ENCODE peak calls at places on chromosomes 11 and 22, in five cellular contexts. One of them, this sample, is unnamed.

GRCh38 chr11:119175493-119176077 is 7.1 kb downstream of the NLRX1 start:
- DNase-seq in stimulated activated CD4-positive, alpha-beta T cell treated with anti-CD3 and anti-CD28 coated beads, TNF-alpha, amount 100 ng/mL, for 48 hours: no peak
- DNase-seq in CD4-positive, alpha-beta T cell: no peak
- DNase-seq in GM03348: no peak
- DNase-seq in NCI-H748 treated with DMSO at 0.1 percent for 48 hours: no peak
- DNase-seq in this sample: no peak

GRCh38 chr22:27531782-27532530 is 269.6 kb downstream of the MN1 start:
- DNase-seq in NCI-H748 treated with DMSO at 0.1 percent for 48 hours: no peak
- DNase-seq in GM03348: peak; percentile 73
- DNase-seq in CD4-positive, alpha-beta T cell: no peak
- DNase-seq in stimulated activated CD4-positive, alpha-beta T cell treated with anti-CD3 and anti-CD28 coated beads, TNF-alpha, amount 100 ng/mL, for 48 hours: no peak
- DNase-seq in this sample: no peak

GRCh38 chr11:113176971-113177370 is 137.4 kb upstream of the TTC12 start:
- DNase-seq in GM03348: peak; percentile 43
- DNase-seq in CD4-positive, alpha-beta T cell: no peak
- DNase-seq in NCI-H748 treated with DMSO at 0.1 percent for 48 hours: no peak
- DNase-seq in stimulated activated CD4-positive, alpha-beta T cell treated with anti-CD3 and anti-CD28 coated beads, TNF-alpha, amount 100 ng/mL, for 48 hours: no peak
- DNase-seq in this sample: no peak

GRCh38 chr11:36469881-36470802 is 39.9 kb downstream of the TRAF6 start:
- DNase-seq in CD4-positive, alpha-beta T cell: no peak
- DNase-seq in GM03348: peak; percentile 30
- DNase-seq in NCI-H748 treated with DMSO at 0.1 percent for 48 hours: no peak
- DNase-seq in stimulated activated CD4-positive, alpha-beta T cell treated with anti-CD3 and anti-CD28 coated beads, TNF-alpha, amount 100 ng/mL, for 48 hours: no peak
- DNase-seq in this sample: no peak

GRCh38 chr11:34250732-34251639 is 106.8 kb downstream of the ABTB2 start:
- DNase-seq in NCI-H748 treated with DMSO at 0.1 percent for 48 hours: no peak
- DNase-seq in stimulated activated CD4-positive, alpha-beta T cell treated with anti-CD3 and anti-CD28 coated beads, TNF-alpha, amount 100 ng/mL, for 48 hours: peak; percentile 24
- DNase-seq in GM03348: peak; percentile 71
- DNase-seq in CD4-positive, alpha-beta T cell: peak; percentile 61
- DNase-seq in this sample: peak; percentile 51

GRCh38 chr11:60934790-60935605 is 10.7 kb downstream of the TMEM132A start:
- DNase-seq in stimulated activated CD4-positive, alpha-beta T cell treated with anti-CD3 and anti-CD28 coated beads, TNF-alpha, amount 100 ng/mL, for 48 hours: no peak
- DNase-seq in NCI-H748 treated with DMSO at 0.1 percent for 48 hours: no peak
- DNase-seq in GM03348: no peak
- DNase-seq in CD4-positive, alpha-beta T cell: no peak
- DNase-seq in this sample: no peak

GRCh38 chr11:130653838-130654601 is 205.6 kb downstream of the ADAMTS15 start:
- DNase-seq in GM03348: peak; percentile 80
- DNase-seq in stimulated activated CD4-positive, alpha-beta T cell treated with anti-CD3 and anti-CD28 coated beads, TNF-alpha, amount 100 ng/mL, for 48 hours: no peak
- DNase-seq in CD4-positive, alpha-beta T cell: no peak
- DNase-seq in NCI-H748 treated with DMSO at 0.1 percent for 48 hours: no peak
- DNase-seq in this sample: no peak

GRCh38 chr11:73510877-73511276 is 87.0 kb downstream of the FAM168A start:
- DNase-seq in CD4-positive, alpha-beta T cell: no peak
- DNase-seq in stimulated activated CD4-positive, alpha-beta T cell treated with anti-CD3 and anti-CD28 coated beads, TNF-alpha, amount 100 ng/mL, for 48 hours: no peak
- DNase-seq in GM03348: no peak
- DNase-seq in NCI-H748 treated with DMSO at 0.1 percent for 48 hours: no peak
- DNase-seq in this sample: no peak

GRCh38 chr11:124170801-124171586 is 12.2 kb upstream of the OR10D3 start:
- DNase-seq in CD4-positive, alpha-beta T cell: no peak
- DNase-seq in NCI-H748 treated with DMSO at 0.1 percent for 48 hours: no peak
- DNase-seq in stimulated activated CD4-positive, alpha-beta T cell treated with anti-CD3 and anti-CD28 coated beads, TNF-alpha, amount 100 ng/mL, for 48 hours: no peak
- DNase-seq in GM03348: no peak
- DNase-seq in this sample: no peak

GRCh38 chr11:88448131-88448530 is 110.6 kb upstream of the CTSC start:
- DNase-seq in NCI-H748 treated with DMSO at 0.1 percent for 48 hours: no peak
- DNase-seq in GM03348: no peak
- DNase-seq in CD4-positive, alpha-beta T cell: no peak
- DNase-seq in stimulated activated CD4-positive, alpha-beta T cell treated with anti-CD3 and anti-CD28 coated beads, TNF-alpha, amount 100 ng/mL, for 48 hours: no peak
- DNase-seq in this sample: no peak

GRCh38 chr11:57405271-57405890 is 14.9 kb upstream of the PRG2 start:
- DNase-seq in GM03348: peak; percentile 13
- DNase-seq in stimulated activated CD4-positive, alpha-beta T cell treated with anti-CD3 and anti-CD28 coated beads, TNF-alpha, amount 100 ng/mL, for 48 hours: no peak
- DNase-seq in CD4-positive, alpha-beta T cell: no peak
- DNase-seq in NCI-H748 treated with DMSO at 0.1 percent for 48 hours: no peak
- DNase-seq in this sample: peak; percentile 24

GRCh38 chr22:30314918-30315317 is 11.8 kb downstream of the TBC1D10A start:
- DNase-seq in GM03348: no peak
- DNase-seq in NCI-H748 treated with DMSO at 0.1 percent for 48 hours: no peak
- DNase-seq in stimulated activated CD4-positive, alpha-beta T cell treated with anti-CD3 and anti-CD28 coated beads, TNF-alpha, amount 100 ng/mL, for 48 hours: no peak
- DNase-seq in CD4-positive, alpha-beta T cell: no peak
- DNase-seq in this sample: no peak

GRCh38 chr11:64834031-64834722 is 10.3 kb downstream of the CDC42BPG start:
- DNase-seq in CD4-positive, alpha-beta T cell: no peak
- DNase-seq in GM03348: no peak
- DNase-seq in NCI-H748 treated with DMSO at 0.1 percent for 48 hours: no peak
- DNase-seq in stimulated activated CD4-positive, alpha-beta T cell treated with anti-CD3 and anti-CD28 coated beads, TNF-alpha, amount 100 ng/mL, for 48 hours: no peak
- DNase-seq in this sample: no peak

GRCh38 chr22:45082795-45083194 is 73.0 kb upstream of the PHF21B start:
- DNase-seq in CD4-positive, alpha-beta T cell: no peak
- DNase-seq in NCI-H748 treated with DMSO at 0.1 percent for 48 hours: no peak
- DNase-seq in stimulated activated CD4-positive, alpha-beta T cell treated with anti-CD3 and anti-CD28 coated beads, TNF-alpha, amount 100 ng/mL, for 48 hours: no peak
- DNase-seq in GM03348: no peak
- DNase-seq in this sample: peak; percentile 37

GRCh38 chr11:66459138-66459778 is 7.4 kb upstream of the PELI3 start:
- DNase-seq in NCI-H748 treated with DMSO at 0.1 percent for 48 hours: no peak
- DNase-seq in CD4-positive, alpha-beta T cell: no peak
- DNase-seq in stimulated activated CD4-positive, alpha-beta T cell treated with anti-CD3 and anti-CD28 coated beads, TNF-alpha, amount 100 ng/mL, for 48 hours: no peak
- DNase-seq in GM03348: no peak
- DNase-seq in this sample: no peak

GRCh38 chr22:49541451-49542230 is 286.0 kb downstream of the BRD1 start:
- DNase-seq in GM03348: no peak
- DNase-seq in stimulated activated CD4-positive, alpha-beta T cell treated with anti-CD3 and anti-CD28 coated beads, TNF-alpha, amount 100 ng/mL, for 48 hours: no peak
- DNase-seq in CD4-positive, alpha-beta T cell: no peak
- DNase-seq in NCI-H748 treated with DMSO at 0.1 percent for 48 hours: no peak
- DNase-seq in this sample: no peak

GRCh38 chr11:35354644-35355043 is 64.7 kb downstream of the SLC1A2 start:
- DNase-seq in stimulated activated CD4-positive, alpha-beta T cell treated with anti-CD3 and anti-CD28 coated beads, TNF-alpha, amount 100 ng/mL, for 48 hours: no peak
- DNase-seq in GM03348: peak; percentile 53
- DNase-seq in NCI-H748 treated with DMSO at 0.1 percent for 48 hours: no peak
- DNase-seq in CD4-positive, alpha-beta T cell: no peak
- DNase-seq in this sample: no peak

GRCh38 chr11:11230802-11231562 is 122.1 kb downstream of the CSNK2A3 start:
- DNase-seq in GM03348: no peak
- DNase-seq in stimulated activated CD4-positive, alpha-beta T cell treated with anti-CD3 and anti-CD28 coated beads, TNF-alpha, amount 100 ng/mL, for 48 hours: no peak
- DNase-seq in NCI-H748 treated with DMSO at 0.1 percent for 48 hours: no peak
- DNase-seq in CD4-positive, alpha-beta T cell: no peak
- DNase-seq in this sample: no peak

GRCh38 chr11:23679981-23680380 is 816.9 kb upstream of the LUZP2 start:
- DNase-seq in stimulated activated CD4-positive, alpha-beta T cell treated with anti-CD3 and anti-CD28 coated beads, TNF-alpha, amount 100 ng/mL, for 48 hours: no peak
- DNase-seq in NCI-H748 treated with DMSO at 0.1 percent for 48 hours: no peak
- DNase-seq in GM03348: no peak
- DNase-seq in CD4-positive, alpha-beta T cell: no peak
- DNase-seq in this sample: no peak

GRCh38 chr11:118643995-118644345 is 35.5 kb downstream of the TREH start:
- DNase-seq in GM03348: no peak
- DNase-seq in NCI-H748 treated with DMSO at 0.1 percent for 48 hours: no peak
- DNase-seq in stimulated activated CD4-positive, alpha-beta T cell treated with anti-CD3 and anti-CD28 coated beads, TNF-alpha, amount 100 ng/mL, for 48 hours: no peak
- DNase-seq in CD4-positive, alpha-beta T cell: no peak
- DNase-seq in this sample: no peak

GRCh38 chr22:39825661-39826102 is 67.9 kb downstream of the ENTHD1 start:
- DNase-seq in NCI-H748 treated with DMSO at 0.1 percent for 48 hours: no peak
- DNase-seq in GM03348: no peak
- DNase-seq in CD4-positive, alpha-beta T cell: no peak
- DNase-seq in stimulated activated CD4-positive, alpha-beta T cell treated with anti-CD3 and anti-CD28 coated beads, TNF-alpha, amount 100 ng/mL, for 48 hours: no peak
- DNase-seq in this sample: no peak

GRCh38 chr22:30308518-30309230 is 18.1 kb downstream of the TBC1D10A start:
- DNase-seq in CD4-positive, alpha-beta T cell: no peak
- DNase-seq in NCI-H748 treated with DMSO at 0.1 percent for 48 hours: no peak
- DNase-seq in GM03348: peak; percentile 35
- DNase-seq in stimulated activated CD4-positive, alpha-beta T cell treated with anti-CD3 and anti-CD28 coated beads, TNF-alpha, amount 100 ng/mL, for 48 hours: no peak
- DNase-seq in this sample: no peak

GRCh38 chr22:37696657-37697539 is at the start of gene TRIOBP:
- DNase-seq in NCI-H748 treated with DMSO at 0.1 percent for 48 hours: peak; percentile 89
- DNase-seq in GM03348: peak; percentile 95
- DNase-seq in CD4-positive, alpha-beta T cell: peak; percentile 71
- DNase-seq in stimulated activated CD4-positive, alpha-beta T cell treated with anti-CD3 and anti-CD28 coated beads, TNF-alpha, amount 100 ng/mL, for 48 hours: peak; percentile 70
- DNase-seq in this sample: no peak

GRCh38 chr22:36201630-36202312 is at the start of gene APOL4:
- DNase-seq in CD4-positive, alpha-beta T cell: no peak
- DNase-seq in NCI-H748 treated with DMSO at 0.1 percent for 48 hours: peak; percentile 10
- DNase-seq in GM03348: peak; percentile 66
- DNase-seq in stimulated activated CD4-positive, alpha-beta T cell treated with anti-CD3 and anti-CD28 coated beads, TNF-alpha, amount 100 ng/mL, for 48 hours: no peak
- DNase-seq in this sample: no peak

GRCh38 chr22:28208036-28208435 is 289.0 kb upstream of the PITPNB start:
- DNase-seq in stimulated activated CD4-positive, alpha-beta T cell treated with anti-CD3 and anti-CD28 coated beads, TNF-alpha, amount 100 ng/mL, for 48 hours: no peak
- DNase-seq in CD4-positive, alpha-beta T cell: no peak
- DNase-seq in NCI-H748 treated with DMSO at 0.1 percent for 48 hours: no peak
- DNase-seq in GM03348: no peak
- DNase-seq in this sample: no peak

This sample was measured in HL-60.